ENCODE peak calls at places on chromosomes 1 and 21, in six cellular contexts. D is cerebellum; J is neuronal stem cell; N is GDM1; Y is T-helper 9 cell; V is CD8-positive, alpha-beta memory T cell. T is an unnamed sample.

GRCh38 chr1:22217811-22218460 is 75.0 kb upstream of the WNT4 start:
- DNase-seq in Y (no peak), J (no peak), D (no peak), V (no peak), N (no peak), T (no peak)

GRCh38 chr1:2861143-2861987 is 59.9 kb upstream of the TTC34 start:
- DNase-seq in D (no peak), Y (no peak), N (no peak), J (no peak), V (no peak), T (no peak)

GRCh38 chr1:173405758-173406344 is 71.3 kb upstream of the PRDX6 start:
- DNase-seq in V (no peak), Y (no peak), D (no peak), N (no peak), J (no peak), T (no peak)

GRCh38 chr1:70675737-70676156 is 264.7 kb downstream of the CTH start:
- DNase-seq in J (no peak), D (no peak), Y (no peak), V (no peak), N (peak), T (no peak)

GRCh38 chr1:41426201-41426890 is 58.1 kb downstream of the EDN2 start:
- DNase-seq in J (no peak), V (no peak), N (no peak), Y (no peak), D (no peak), T (no peak)

GRCh38 chr21:42225571-42226155 is 6.7 kb downstream of the ABCG1 start:
- DNase-seq in D (no peak), J (no peak), V (no peak), Y (no peak), N (no peak), T (no peak)

GRCh38 chr1:64898107-64898861 is 68.1 kb downstream of the JAK1 start:
- DNase-seq in N (no peak), Y (peak), D (no peak), V (no peak), J (no peak), T (no peak)

GRCh38 chr1:25544819-25545218 is 1.4 kb downstream of the LDLRAP1 start:
- DNase-seq in D (peak), Y (no peak), J (no peak), N (no peak), V (no peak), T (no peak)

GRCh38 chr21:16198546-16198945 is 468.8 kb downstream of the USP25 start:
- DNase-seq in V (no peak), J (no peak), N (no peak), D (no peak), Y (no peak), T (no peak)

GRCh38 chr1:215118081-215118480 is 35.5 kb downstream of the KCNK2 start:
- DNase-seq in N (no peak), V (no peak), D (no peak), J (no peak), Y (no peak), T (no peak)